ENCODE peak calls at places on chromosomes 13 and 19, in six cellular contexts. G is stimulated activated CD4-positive, alpha-beta T cell treated with anti-CD3 and anti-CD28 coated beads, Interleukin-15, amount 100 ng/mL, for 1 hour; K is DMS53; E is AG04450; B is AG08396; Q is CD8-positive, alpha-beta memory T cell. T is an unnamed sample.

GRCh38 chr19:55156202-55157063 is 1.1 kb downstream of the TNNI3 start:
- DNase-seq in G (no peak), K (peak; percentile 63), E (no peak), B (peak; percentile 80), Q (no peak), T (peak; percentile 95)

GRCh38 chr13:93959796-93960533 is 519.5 kb downstream of the DCT start:
- DNase-seq in G (no peak), K (no peak), E (no peak), B (no peak), Q (no peak), T (no peak)

GRCh38 chr19:10334340-10335148 is 1.2 kb upstream of the RAVER1 start:
- DNase-seq in G (peak; percentile 25), K (peak; percentile 92), E (peak; percentile 89), B (peak; percentile 95), Q (no peak), T (peak; percentile 88)

GRCh38 chr19:16306728-16307402 is 17.8 kb upstream of the KLF2 start:
- DNase-seq in G (no peak), K (no peak), E (no peak), B (no peak), Q (no peak), T (no peak)

GRCh38 chr19:12891553-12892021 is 627 bp downstream of the GCDH start:
- DNase-seq in G (no peak), K (peak; percentile 40), E (no peak), B (no peak), Q (no peak), T (no peak)

GRCh38 chr19:5537870-5538269 is 29.9 kb downstream of the TINCR start:
- DNase-seq in G (no peak), K (no peak), E (no peak), B (no peak), Q (no peak), T (no peak)

GRCh38 chr19:55546822-55547614 is 1.7 kb upstream of the SBK3 start:
- DNase-seq in G (no peak), K (peak; percentile 70), E (peak; percentile 43), B (peak; percentile 80), Q (no peak), T (no peak)

GRCh38 chr13:99614465-99614885 is 113.2 kb downstream of the TM9SF2 start:
- DNase-seq in G (no peak), K (peak; percentile 5), E (no peak), B (peak; percentile 16), Q (no peak), T (peak; percentile 74)